ENCODE peak calls at places on chromosomes 5 and 9, in nine cellular contexts. One of them, this sample, is unnamed.

GRCh38 chr9:72305102-72305546 is 59.9 kb downstream of the ZFAND5 start:
- DNase-seq in colonic mucosa: peak
- DNase-seq in WTC11: peak
- DNase-seq in osteoblast: no peak
- DNase-seq in HFFc6: no peak
- DNase-seq in CD8-positive, alpha-beta T cell: no peak
- DNase-seq in tibial artery: peak
- DNase-seq in psoas muscle: peak
- DNase-seq in lung: peak
- DNase-seq in this sample: peak

GRCh38 chr5:149002053-149002452 is 60.8 kb downstream of the SH3TC2 start:
- DNase-seq in colonic mucosa: no peak
- DNase-seq in WTC11: no peak
- DNase-seq in osteoblast: peak
- DNase-seq in HFFc6: peak
- DNase-seq in CD8-positive, alpha-beta T cell: no peak
- DNase-seq in tibial artery: no peak
- DNase-seq in psoas muscle: peak
- DNase-seq in lung: peak
- DNase-seq in this sample: no peak

GRCh38 chr9:3441197-3441816 is 84.5 kb downstream of the RFX3 start:
- DNase-seq in colonic mucosa: peak
- DNase-seq in WTC11: peak
- DNase-seq in osteoblast: no peak
- DNase-seq in HFFc6: peak
- DNase-seq in CD8-positive, alpha-beta T cell: no peak
- DNase-seq in tibial artery: no peak
- DNase-seq in psoas muscle: no peak
- DNase-seq in lung: peak
- DNase-seq in this sample: no peak

GRCh38 chr9:98108540-98109031 is 10.4 kb downstream of the TRIM14 start:
- DNase-seq in colonic mucosa: no peak
- DNase-seq in WTC11: no peak
- DNase-seq in osteoblast: no peak
- DNase-seq in HFFc6: no peak
- DNase-seq in CD8-positive, alpha-beta T cell: no peak
- DNase-seq in tibial artery: peak
- DNase-seq in psoas muscle: no peak
- DNase-seq in lung: no peak
- DNase-seq in this sample: no peak

GRCh38 chr5:113806250-113806649 is 292.8 kb downstream of the YTHDC2 start:
- DNase-seq in colonic mucosa: no peak
- DNase-seq in WTC11: no peak
- DNase-seq in osteoblast: peak
- DNase-seq in HFFc6: peak
- DNase-seq in CD8-positive, alpha-beta T cell: no peak
- DNase-seq in tibial artery: no peak
- DNase-seq in psoas muscle: no peak
- DNase-seq in lung: no peak
- DNase-seq in this sample: no peak

GRCh38 chr5:176818391-176819098 is 8.2 kb downstream of the UNC5A start:
- DNase-seq in colonic mucosa: no peak
- DNase-seq in WTC11: no peak
- DNase-seq in osteoblast: no peak
- DNase-seq in HFFc6: no peak
- DNase-seq in CD8-positive, alpha-beta T cell: peak
- DNase-seq in tibial artery: no peak
- DNase-seq in psoas muscle: no peak
- DNase-seq in lung: no peak
- DNase-seq in this sample: no peak

GRCh38 chr5:163407034-163407652 is 30.3 kb upstream of the CCNG1 start:
- DNase-seq in colonic mucosa: no peak
- DNase-seq in WTC11: no peak
- DNase-seq in osteoblast: peak
- DNase-seq in HFFc6: no peak
- DNase-seq in CD8-positive, alpha-beta T cell: no peak
- DNase-seq in tibial artery: no peak
- DNase-seq in psoas muscle: no peak
- DNase-seq in lung: no peak
- DNase-seq in this sample: no peak

GRCh38 chr5:149215478-149216042 is 56.1 kb upstream of the AFAP1L1 start:
- DNase-seq in colonic mucosa: no peak
- DNase-seq in WTC11: no peak
- DNase-seq in osteoblast: peak
- DNase-seq in HFFc6: peak
- DNase-seq in CD8-positive, alpha-beta T cell: no peak
- DNase-seq in tibial artery: peak
- DNase-seq in psoas muscle: peak
- DNase-seq in lung: no peak
- DNase-seq in this sample: no peak

GRCh38 chr5:32679218-32679617 is 31.9 kb upstream of the NPR3 start:
- DNase-seq in colonic mucosa: no peak
- DNase-seq in WTC11: no peak
- DNase-seq in osteoblast: no peak
- DNase-seq in HFFc6: no peak
- DNase-seq in CD8-positive, alpha-beta T cell: no peak
- DNase-seq in tibial artery: no peak
- DNase-seq in psoas muscle: no peak
- DNase-seq in lung: no peak
- DNase-seq in this sample: no peak

GRCh38 chr5:176570044-176570443 is 20.9 kb downstream of the CDHR2 start:
- DNase-seq in colonic mucosa: no peak
- DNase-seq in WTC11: no peak
- DNase-seq in osteoblast: no peak
- DNase-seq in HFFc6: no peak
- DNase-seq in CD8-positive, alpha-beta T cell: no peak
- DNase-seq in tibial artery: no peak
- DNase-seq in psoas muscle: no peak
- DNase-seq in lung: no peak
- DNase-seq in this sample: no peak

GRCh38 chr5:176446884-176447537 is 1.2 kb upstream of the FAF2 start:
- DNase-seq in colonic mucosa: peak
- DNase-seq in WTC11: peak
- DNase-seq in osteoblast: peak
- DNase-seq in HFFc6: no peak
- DNase-seq in CD8-positive, alpha-beta T cell: no peak
- DNase-seq in tibial artery: peak
- DNase-seq in psoas muscle: peak
- DNase-seq in lung: no peak
- DNase-seq in this sample: no peak

GRCh38 chr9:105646879-105647594 is 15.2 kb upstream of the TAL2 start:
- DNase-seq in colonic mucosa: no peak
- DNase-seq in WTC11: no peak
- DNase-seq in osteoblast: no peak
- DNase-seq in HFFc6: no peak
- DNase-seq in CD8-positive, alpha-beta T cell: no peak
- DNase-seq in tibial artery: no peak
- DNase-seq in psoas muscle: no peak
- DNase-seq in lung: no peak
- DNase-seq in this sample: no peak

GRCh38 chr5:149913449-149914419 is 30.9 kb downstream of the PDE6A start:
- DNase-seq in colonic mucosa: no peak
- DNase-seq in WTC11: no peak
- DNase-seq in osteoblast: no peak
- DNase-seq in HFFc6: no peak
- DNase-seq in CD8-positive, alpha-beta T cell: no peak
- DNase-seq in tibial artery: no peak
- DNase-seq in psoas muscle: no peak
- DNase-seq in lung: no peak
- DNase-seq in this sample: no peak

GRCh38 chr5:53164478-53165165 is 55.1 kb upstream of the MOCS2 start:
- DNase-seq in colonic mucosa: no peak
- DNase-seq in WTC11: no peak
- DNase-seq in osteoblast: no peak
- DNase-seq in HFFc6: no peak
- DNase-seq in CD8-positive, alpha-beta T cell: no peak
- DNase-seq in tibial artery: no peak
- DNase-seq in psoas muscle: no peak
- DNase-seq in lung: no peak
- DNase-seq in this sample: no peak

GRCh38 chr9:81717061-81717746 is 27.9 kb upstream of the TLE1 start:
- DNase-seq in colonic mucosa: peak
- DNase-seq in WTC11: no peak
- DNase-seq in osteoblast: no peak
- DNase-seq in HFFc6: no peak
- DNase-seq in CD8-positive, alpha-beta T cell: no peak
- DNase-seq in tibial artery: no peak
- DNase-seq in psoas muscle: no peak
- DNase-seq in lung: no peak
- DNase-seq in this sample: no peak

GRCh38 chr5:81195334-81195929 is 37.7 kb upstream of the CKMT2 start:
- DNase-seq in colonic mucosa: no peak
- DNase-seq in WTC11: no peak
- DNase-seq in osteoblast: peak
- DNase-seq in HFFc6: no peak
- DNase-seq in CD8-positive, alpha-beta T cell: no peak
- DNase-seq in tibial artery: no peak
- DNase-seq in psoas muscle: no peak
- DNase-seq in lung: no peak
- DNase-seq in this sample: no peak

GRCh38 chr5:81189875-81190467 is 43.2 kb upstream of the CKMT2 start:
- DNase-seq in colonic mucosa: no peak
- DNase-seq in WTC11: no peak
- DNase-seq in osteoblast: peak
- DNase-seq in HFFc6: no peak
- DNase-seq in CD8-positive, alpha-beta T cell: no peak
- DNase-seq in tibial artery: no peak
- DNase-seq in psoas muscle: no peak
- DNase-seq in lung: no peak
- DNase-seq in this sample: no peak

GRCh38 chr5:81194633-81195333 is 38.3 kb upstream of the CKMT2 start:
- DNase-seq in colonic mucosa: peak
- DNase-seq in WTC11: peak
- DNase-seq in osteoblast: peak
- DNase-seq in HFFc6: peak
- DNase-seq in CD8-positive, alpha-beta T cell: peak
- DNase-seq in tibial artery: peak
- DNase-seq in psoas muscle: peak
- DNase-seq in lung: peak
- DNase-seq in this sample: peak

GRCh38 chr5:81191726-81192125 is 41.4 kb upstream of the CKMT2 start:
- DNase-seq in colonic mucosa: no peak
- DNase-seq in WTC11: no peak
- DNase-seq in osteoblast: peak
- DNase-seq in HFFc6: no peak
- DNase-seq in CD8-positive, alpha-beta T cell: no peak
- DNase-seq in tibial artery: no peak
- DNase-seq in psoas muscle: no peak
- DNase-seq in lung: no peak
- DNase-seq in this sample: no peak

GRCh38 chr5:81192351-81192750 is 40.8 kb upstream of the CKMT2 start:
- DNase-seq in colonic mucosa: no peak
- DNase-seq in WTC11: peak
- DNase-seq in osteoblast: no peak
- DNase-seq in HFFc6: no peak
- DNase-seq in CD8-positive, alpha-beta T cell: no peak
- DNase-seq in tibial artery: no peak
- DNase-seq in psoas muscle: no peak
- DNase-seq in lung: no peak
- DNase-seq in this sample: no peak
- TF ChIP-seq CTCF in colonic mucosa: no peak
- TF ChIP-seq CTCF in WTC11: no peak
- TF ChIP-seq CTCF in osteoblast: no peak
- TF ChIP-seq CTCF in HFFc6: no peak
- TF ChIP-seq CTCF in CD8-positive, alpha-beta T cell: no peak
- TF ChIP-seq CTCF in tibial artery: no peak
- TF ChIP-seq CTCF in psoas muscle: no peak
- TF ChIP-seq CTCF in lung: no peak
- TF ChIP-seq CTCF in this sample: no peak

DNA sequence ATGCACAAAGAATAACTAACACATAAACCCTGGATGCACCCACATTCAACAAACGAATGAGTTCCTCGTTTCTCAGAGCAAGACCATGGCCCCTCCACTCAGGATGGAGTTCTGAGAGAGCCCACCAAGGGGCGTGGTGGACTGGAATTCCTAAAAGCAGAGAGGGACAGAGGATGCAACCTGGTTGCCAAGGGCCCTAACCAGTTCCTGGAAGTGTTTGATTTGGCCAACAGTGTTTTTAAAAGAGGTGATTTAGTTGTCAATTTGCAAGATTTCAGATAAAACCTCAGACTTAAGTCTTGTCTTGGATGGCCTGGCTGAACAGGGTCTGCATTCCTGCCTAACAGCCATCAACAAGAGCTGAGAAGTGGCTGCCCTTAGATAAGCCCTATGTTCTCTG is 34.4 kb downstream of the GLRA1 start:
- DNase-seq in colonic mucosa: no peak
- DNase-seq in WTC11: no peak
- DNase-seq in osteoblast: no peak
- DNase-seq in HFFc6: no peak
- DNase-seq in CD8-positive, alpha-beta T cell: no peak
- DNase-seq in tibial artery: no peak
- DNase-seq in psoas muscle: no peak
- DNase-seq in lung: no peak
- DNase-seq in this sample: no peak
- TF ChIP-seq CTCF in colonic mucosa: no peak
- TF ChIP-seq CTCF in WTC11: no peak
- TF ChIP-seq CTCF in osteoblast: no peak
- TF ChIP-seq CTCF in HFFc6: no peak
- TF ChIP-seq CTCF in CD8-positive, alpha-beta T cell: no peak
- TF ChIP-seq CTCF in tibial artery: no peak
- TF ChIP-seq CTCF in psoas muscle: no peak
- TF ChIP-seq CTCF in lung: no peak
- TF ChIP-seq CTCF in this sample: no peak

DNA sequence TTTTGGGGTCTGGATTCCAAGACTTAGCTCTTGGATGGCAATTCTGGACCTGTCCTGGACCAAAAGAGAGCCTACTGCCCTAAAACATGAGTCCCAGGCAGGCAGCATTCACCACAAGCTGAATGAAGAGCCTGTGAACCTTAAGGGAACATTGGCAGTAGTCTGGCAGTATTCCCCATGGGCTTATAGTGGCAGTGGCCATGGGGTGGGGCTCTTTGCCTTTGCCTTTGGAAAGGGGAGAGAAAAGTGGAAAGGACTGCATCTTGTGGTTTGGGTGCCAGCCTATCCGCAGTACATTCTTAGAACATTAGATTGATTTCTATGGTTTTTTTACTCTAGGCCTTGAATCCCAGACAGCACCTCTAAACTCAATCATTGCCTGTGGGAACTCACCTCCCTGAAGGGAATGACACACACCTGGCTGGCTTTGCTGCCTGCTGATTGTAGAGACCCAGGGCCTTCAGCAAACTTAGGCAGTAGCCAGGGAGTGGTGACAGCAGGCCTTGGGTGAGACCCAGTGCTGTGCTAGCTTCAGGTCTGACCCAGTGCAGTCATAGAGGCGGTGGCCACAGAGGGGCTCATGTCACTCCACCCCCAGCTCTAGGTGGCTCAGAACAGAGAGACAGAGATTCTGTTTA is 216.3 kb downstream of the CETN3 start:
- DNase-seq in colonic mucosa: no peak
- DNase-seq in WTC11: no peak
- DNase-seq in osteoblast: no peak
- DNase-seq in HFFc6: no peak
- DNase-seq in CD8-positive, alpha-beta T cell: no peak
- DNase-seq in tibial artery: no peak
- DNase-seq in psoas muscle: no peak
- DNase-seq in lung: no peak
- DNase-seq in this sample: no peak
- TF ChIP-seq CTCF in colonic mucosa: no peak
- TF ChIP-seq CTCF in WTC11: no peak
- TF ChIP-seq CTCF in osteoblast: no peak
- TF ChIP-seq CTCF in HFFc6: no peak
- TF ChIP-seq CTCF in CD8-positive, alpha-beta T cell: no peak
- TF ChIP-seq CTCF in tibial artery: no peak
- TF ChIP-seq CTCF in psoas muscle: no peak
- TF ChIP-seq CTCF in lung: no peak
- TF ChIP-seq CTCF in this sample: no peak

GRCh38 chr5:111469293-111469896 is 42.9 kb downstream of the STARD4 start:
- DNase-seq in colonic mucosa: no peak
- DNase-seq in WTC11: no peak
- DNase-seq in osteoblast: no peak
- DNase-seq in HFFc6: no peak
- DNase-seq in CD8-positive, alpha-beta T cell: no peak
- DNase-seq in tibial artery: no peak
- DNase-seq in psoas muscle: no peak
- DNase-seq in lung: no peak
- DNase-seq in this sample: no peak
- TF ChIP-seq CTCF in colonic mucosa: no peak
- TF ChIP-seq CTCF in WTC11: no peak
- TF ChIP-seq CTCF in osteoblast: no peak
- TF ChIP-seq CTCF in HFFc6: no peak
- TF ChIP-seq CTCF in CD8-positive, alpha-beta T cell: no peak
- TF ChIP-seq CTCF in tibial artery: no peak
- TF ChIP-seq CTCF in psoas muscle: no peak
- TF ChIP-seq CTCF in lung: no peak
- TF ChIP-seq CTCF in this sample: no peak

This sample was measured in omental fat pad.